ENCODE peak calls at places on chromosomes 5 and 9, in six cellular contexts. One of them, this sample, is unnamed.

GRCh38 chr5:111582962-111583669 is 70.8 kb upstream of the STARD4 start:
- DNase-seq in GM12892: no peak
- DNase-seq in K562: no peak
- DNase-seq in GM12878: no peak
- DNase-seq in H1: no peak
- DNase-seq in HepG2: no peak
- DNase-seq in this sample: no peak

GRCh38 chr5:125274938-125275759 is 528.7 kb upstream of the ZNF608 start:
- DNase-seq in K562: no peak
- DNase-seq in HepG2: no peak
- DNase-seq in H1: no peak
- DNase-seq in GM12892: no peak
- DNase-seq in GM12878: no peak
- DNase-seq in this sample: no peak

GRCh38 chr5:161378701-161379100 is 167.8 kb downstream of the GABRB2 start:
- DNase-seq in K562: no peak
- DNase-seq in GM12878: no peak
- DNase-seq in GM12892: no peak
- DNase-seq in H1: no peak
- DNase-seq in HepG2: no peak
- DNase-seq in this sample: no peak

GRCh38 chr9:31166516-31166915 is 1217.9 kb upstream of the ACO1 start:
- DNase-seq in K562: no peak
- DNase-seq in H1: no peak
- DNase-seq in GM12892: no peak
- DNase-seq in GM12878: no peak
- DNase-seq in HepG2: no peak
- DNase-seq in this sample: no peak

GRCh38 chr5:84381501-84382362 is 2.9 kb downstream of the EDIL3 start:
- DNase-seq in GM12878: no peak
- DNase-seq in H1: no peak
- DNase-seq in HepG2: no peak
- DNase-seq in GM12892: no peak
- DNase-seq in K562: no peak
- DNase-seq in this sample: no peak

GRCh38 chr9:132575811-132576210 is 6.6 kb upstream of the BARHL1 start:
- DNase-seq in GM12878: no peak
- DNase-seq in H1: no peak
- DNase-seq in HepG2: no peak
- DNase-seq in GM12892: no peak
- DNase-seq in K562: no peak
- DNase-seq in this sample: no peak

GRCh38 chr9:113913426-113914195 is 37.5 kb downstream of the ZNF618 start:
- DNase-seq in GM12878: no peak
- DNase-seq in HepG2: no peak
- DNase-seq in H1: no peak
- DNase-seq in GM12892: no peak
- DNase-seq in K562: no peak
- DNase-seq in this sample: no peak

GRCh38 chr5:54205453-54205852 is 104.9 kb downstream of the ARL15 start:
- DNase-seq in H1: no peak
- DNase-seq in HepG2: no peak
- DNase-seq in K562: no peak
- DNase-seq in GM12892: no peak
- DNase-seq in GM12878: no peak
- DNase-seq in this sample: no peak

GRCh38 chr5:65663804-65664521 is 39.1 kb downstream of the SHLD3 start:
- DNase-seq in H1: peak; percentile 3
- DNase-seq in HepG2: no peak
- DNase-seq in GM12892: no peak
- DNase-seq in K562: peak; percentile 23
- DNase-seq in GM12878: no peak
- DNase-seq in this sample: no peak

GRCh38 chr9:6787793-6788174 is 30.0 kb downstream of the KDM4C start:
- DNase-seq in GM12878: no peak
- DNase-seq in K562: no peak
- DNase-seq in H1: no peak
- DNase-seq in GM12892: no peak
- DNase-seq in HepG2: no peak
- DNase-seq in this sample: no peak

GRCh38 chr5:14671414-14671813 is 6.9 kb downstream of the OTULIN start:
- DNase-seq in HepG2: no peak
- DNase-seq in GM12892: no peak
- DNase-seq in GM12878: no peak
- DNase-seq in H1: no peak
- DNase-seq in K562: no peak
- DNase-seq in this sample: no peak

GRCh38 chr5:139456776-139457175 is 5.8 kb downstream of the ECSCR start:
- DNase-seq in HepG2: no peak
- DNase-seq in K562: no peak
- DNase-seq in GM12878: no peak
- DNase-seq in H1: no peak
- DNase-seq in GM12892: no peak
- DNase-seq in this sample: no peak

GRCh38 chr5:179401-179800 is 11.9 kb upstream of the LRRC14B start:
- DNase-seq in HepG2: no peak
- DNase-seq in GM12892: no peak
- DNase-seq in H1: no peak
- DNase-seq in K562: no peak
- DNase-seq in GM12878: no peak
- DNase-seq in this sample: no peak

GRCh38 chr9:72203205-72203803 is 54.1 kb downstream of the GDA start:
- DNase-seq in H1: no peak
- DNase-seq in K562: peak; percentile 16
- DNase-seq in GM12878: no peak
- DNase-seq in GM12892: no peak
- DNase-seq in HepG2: peak; percentile 53
- DNase-seq in this sample: peak; percentile 13

GRCh38 chr5:6402939-6403338 is 24.6 kb upstream of the MED10 start:
- DNase-seq in HepG2: no peak
- DNase-seq in K562: no peak
- DNase-seq in GM12892: no peak
- DNase-seq in GM12878: peak; percentile 24
- DNase-seq in H1: no peak
- DNase-seq in this sample: no peak

GRCh38 chr9:37309136-37309535 is 113.4 kb upstream of the GRHPR start:
- DNase-seq in GM12892: no peak
- DNase-seq in K562: peak; percentile 29
- DNase-seq in HepG2: peak; percentile 12
- DNase-seq in H1: peak; percentile 10
- DNase-seq in GM12878: no peak
- DNase-seq in this sample: peak; percentile 13

GRCh38 chr5:83524345-83524744 is 52.8 kb downstream of the VCAN start:
- DNase-seq in GM12878: no peak
- DNase-seq in H1: no peak
- DNase-seq in GM12892: no peak
- DNase-seq in HepG2: no peak
- DNase-seq in K562: no peak
- DNase-seq in this sample: no peak

GRCh38 chr9:76557674-76558073 is 98.7 kb downstream of the GCNT1 start:
- DNase-seq in K562: no peak
- DNase-seq in H1: no peak
- DNase-seq in HepG2: no peak
- DNase-seq in GM12892: no peak
- DNase-seq in GM12878: no peak
- DNase-seq in this sample: no peak

DNA sequence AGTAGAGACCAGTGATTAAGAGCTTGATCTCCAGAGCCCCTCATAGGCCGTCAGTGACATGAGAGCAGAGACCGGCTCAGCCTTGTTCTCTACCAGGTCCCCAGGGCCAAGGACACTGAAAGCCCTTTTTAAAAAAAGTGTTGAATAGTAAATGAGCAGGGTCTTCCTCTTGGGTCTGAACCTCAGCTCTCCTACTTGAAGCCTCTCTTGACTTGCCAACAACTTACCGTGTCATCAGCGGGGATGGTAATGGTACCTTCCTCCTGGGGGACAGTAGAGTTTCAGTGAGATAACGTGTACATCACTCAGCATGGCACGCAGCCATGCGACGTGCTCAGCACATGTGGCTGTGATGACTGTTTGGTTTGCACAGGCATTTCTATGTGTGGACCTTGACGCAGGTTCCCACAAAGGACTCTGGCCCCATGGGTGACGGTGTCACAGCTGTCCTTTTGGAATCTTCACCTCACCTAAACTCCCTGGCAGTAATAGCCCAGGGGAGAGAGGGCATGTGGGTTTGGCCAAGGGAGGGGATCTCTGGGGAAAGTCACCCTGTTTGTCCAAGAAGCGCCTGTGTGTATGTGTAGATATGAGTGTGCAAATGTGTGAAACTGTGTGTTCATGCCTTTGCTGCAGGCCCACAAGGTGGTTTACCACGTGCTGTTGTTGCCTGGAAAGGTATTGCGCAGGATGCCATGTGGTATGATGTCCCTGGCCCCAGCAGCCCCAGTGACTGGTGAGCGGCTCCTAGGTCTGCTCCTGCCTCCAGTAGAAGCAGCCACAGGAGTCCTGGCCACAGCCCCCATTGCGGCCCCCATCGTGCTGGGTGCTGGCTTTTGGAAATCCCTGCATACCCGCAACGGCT is 18.7 kb downstream of the ERGIC1 start:
- DNase-seq in H1: no peak
- DNase-seq in K562: no peak
- DNase-seq in GM12878: no peak
- DNase-seq in GM12892: no peak
- DNase-seq in HepG2: peak; percentile 88
- DNase-seq in this sample: no peak
- TF ChIP-seq POLR2A in H1: no peak
- TF ChIP-seq POLR2A in K562: no peak
- TF ChIP-seq POLR2A in GM12878: no peak
- TF ChIP-seq POLR2A in GM12892: no peak
- TF ChIP-seq POLR2A in HepG2: peak; percentile 48
- TF ChIP-seq POLR2A in this sample: no peak

DNA sequence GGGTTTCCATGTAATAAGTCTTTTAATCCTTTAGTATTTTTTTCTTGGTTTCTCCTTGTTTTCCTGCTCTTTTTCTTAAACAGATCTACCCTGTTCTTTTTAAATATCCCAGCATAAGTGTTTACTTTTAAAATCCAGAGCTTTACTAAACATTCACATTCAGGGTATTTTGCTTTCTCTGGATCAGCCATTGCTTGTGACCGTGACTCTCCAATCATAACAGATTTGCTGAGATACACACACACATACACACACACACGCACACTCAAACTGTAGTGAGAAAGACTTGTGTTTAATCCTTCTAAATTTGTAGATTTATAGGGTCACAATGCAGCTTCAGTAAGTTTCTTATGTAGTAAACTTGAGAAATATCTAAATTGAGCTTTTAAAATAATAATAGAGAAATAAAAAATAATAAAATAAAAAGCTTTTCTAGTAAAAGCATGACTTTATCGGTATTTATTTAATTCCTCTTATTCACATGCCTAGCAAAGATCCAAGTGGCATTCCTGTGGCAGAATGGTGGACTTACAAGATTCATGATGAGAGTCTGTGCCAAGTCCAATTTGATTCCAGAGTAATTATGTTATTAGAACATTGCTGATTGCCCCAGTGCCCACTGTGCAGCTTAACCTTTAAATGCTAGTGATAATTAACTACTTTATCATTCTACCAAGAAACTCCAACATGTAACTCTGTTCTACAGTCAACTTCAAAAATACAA is 129.0 kb downstream of the TLE4 start:
- DNase-seq in K562: no peak
- DNase-seq in HepG2: no peak
- DNase-seq in GM12892: no peak
- DNase-seq in GM12878: no peak
- DNase-seq in H1: no peak
- DNase-seq in this sample: no peak
- TF ChIP-seq TAF1 in K562: no peak
- TF ChIP-seq TAF1 in HepG2: no peak
- TF ChIP-seq TAF1 in GM12892: no peak
- TF ChIP-seq TAF1 in GM12878: no peak
- TF ChIP-seq TAF1 in H1: no peak
- TF ChIP-seq TAF1 in this sample: no peak

DNA sequence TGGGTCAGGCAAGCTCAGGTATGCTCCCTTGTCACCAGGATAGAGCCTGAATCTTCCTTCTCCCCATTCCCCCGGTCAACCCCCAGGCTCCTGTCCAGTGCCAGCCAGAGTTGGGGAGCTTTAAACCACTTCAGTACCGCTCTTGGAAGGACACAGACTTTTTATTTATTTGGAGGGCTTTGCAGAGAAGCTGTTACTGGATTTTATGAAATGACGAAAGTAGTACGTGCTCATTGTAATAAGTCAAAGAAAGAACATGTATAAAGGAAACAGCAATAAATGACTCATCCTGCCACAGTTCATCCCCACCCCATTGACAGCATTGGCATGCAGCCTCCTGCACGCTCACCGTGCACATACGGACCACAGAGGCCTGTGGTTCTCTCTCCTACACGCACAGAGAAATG is 230.3 kb downstream of the AUH start:
- DNase-seq in GM12878: no peak
- DNase-seq in H1: no peak
- DNase-seq in GM12892: no peak
- DNase-seq in K562: no peak
- DNase-seq in HepG2: no peak
- DNase-seq in this sample: no peak
- TF ChIP-seq POLR2AphosphoS5 in GM12878: no peak
- TF ChIP-seq POLR2AphosphoS5 in H1: no peak
- TF ChIP-seq POLR2AphosphoS5 in GM12892: no peak
- TF ChIP-seq POLR2AphosphoS5 in K562: no peak
- TF ChIP-seq POLR2AphosphoS5 in HepG2: no peak
- TF ChIP-seq POLR2AphosphoS5 in this sample: no peak

GRCh38 chr5:126461838-126462237 is 38.6 kb downstream of the GRAMD2B start:
- DNase-seq in GM12892: no peak
- DNase-seq in HepG2: no peak
- DNase-seq in H1: no peak
- DNase-seq in K562: no peak
- DNase-seq in GM12878: no peak
- DNase-seq in this sample: no peak

GRCh38 chr5:126462239-126463014 is 39.2 kb downstream of the GRAMD2B start:
- DNase-seq in GM12892: no peak
- DNase-seq in HepG2: no peak
- DNase-seq in K562: no peak
- DNase-seq in GM12878: no peak
- DNase-seq in H1: no peak
- DNase-seq in this sample: no peak

GRCh38 chr5:126464016-126464415 is 40.8 kb downstream of the GRAMD2B start:
- DNase-seq in HepG2: no peak
- DNase-seq in GM12878: no peak
- DNase-seq in K562: no peak
- DNase-seq in H1: no peak
- DNase-seq in GM12892: no peak
- DNase-seq in this sample: no peak

GRCh38 chr5:126460459-126460858 is 37.2 kb downstream of the GRAMD2B start:
- DNase-seq in GM12878: no peak
- DNase-seq in HepG2: no peak
- DNase-seq in H1: no peak
- DNase-seq in GM12892: no peak
- DNase-seq in K562: no peak
- DNase-seq in this sample: no peak

DNA sequence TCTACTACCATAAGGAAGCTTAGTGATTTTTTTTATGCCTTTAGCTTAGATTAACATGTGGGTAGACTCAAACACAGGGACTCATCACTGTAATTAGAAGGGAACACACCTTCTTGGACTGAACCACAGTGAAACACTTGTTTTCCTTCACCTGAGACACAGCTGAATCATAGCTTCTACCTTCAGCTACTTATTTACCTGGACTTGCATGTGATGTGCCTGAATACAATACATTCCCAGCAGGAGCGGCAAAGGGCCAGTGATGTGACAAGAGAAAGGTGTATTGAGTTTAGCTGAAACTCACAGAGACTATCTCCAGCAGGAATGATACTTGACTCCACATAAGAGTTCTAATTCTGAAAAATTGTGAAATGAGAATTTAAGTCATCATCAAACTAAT is 37.8 kb downstream of the GRAMD2B start:
- DNase-seq in HepG2: no peak
- DNase-seq in GM12878: no peak
- DNase-seq in GM12892: no peak
- DNase-seq in K562: no peak
- DNase-seq in H1: no peak
- DNase-seq in this sample: no peak
- TF ChIP-seq POLR2A in HepG2: no peak
- TF ChIP-seq POLR2A in GM12878: no peak
- TF ChIP-seq POLR2A in GM12892: no peak
- TF ChIP-seq POLR2A in K562: no peak
- TF ChIP-seq POLR2A in H1: no peak
- TF ChIP-seq POLR2A in this sample: no peak

This sample was measured in GM12891.